ENCODE peak calls at places on chromosomes 4 and X, in ten cellular contexts. O is cardiac muscle cell; W is cardiac fibroblast; R is H9; C is NCI-H510A treated with DMSO at 0.1 percent for 48 hours; Z is central memory CD8-positive, alpha-beta T cell; J is NCI-H1105; G is A172; V is PC-3; K is ACHN. M is an unnamed sample.

GRCh38 chr4:94446386-94446785 is 5.4 kb upstream of the PDLIM5 start:
- DNase-seq in O (no peak), W (peak), R (no peak), C (no peak), Z (no peak), J (no peak), G (peak), V (peak), K (no peak), M (no peak)

GRCh38 chr4:7428261-7429068 is 6.3 kb downstream of the PSAPL1 start:
- DNase-seq in O (peak), W (no peak), R (peak), C (no peak), Z (no peak), J (no peak), G (no peak), V (no peak), K (no peak), M (no peak)

GRCh38 chr4:3276961-3277360 is 15.9 kb upstream of the RGS12 start:
- DNase-seq in O (no peak), W (peak), R (peak), C (no peak), Z (no peak), J (no peak), G (peak), V (no peak), K (no peak), M (no peak)

GRCh38 chrX:24245201-24245600 is 68.7 kb downstream of the SUPT20HL2 start:
- DNase-seq in O (no peak), W (peak), R (no peak), C (no peak), Z (no peak), J (no peak), G (peak), V (peak), K (peak), M (no peak)

GRCh38 chrX:68735266-68735665 is 87.8 kb downstream of the STARD8 start:
- DNase-seq in O (no peak), W (no peak), R (no peak), C (no peak), Z (no peak), J (no peak), G (no peak), V (no peak), K (no peak), M (no peak)

GRCh38 chr4:145230726-145231125 is 50.3 kb upstream of the OTUD4 start:
- DNase-seq in O (no peak), W (peak), R (no peak), C (no peak), Z (no peak), J (no peak), G (no peak), V (no peak), K (no peak), M (no peak)

GRCh38 chrX:13254076-13254785 is 65.6 kb downstream of the ATXN3L start:
- DNase-seq in O (no peak), W (peak), R (no peak), C (peak), Z (no peak), J (no peak), G (peak), V (peak), K (peak), M (peak)

GRCh38 chr4:1598641-1599481 is 85.3 kb downstream of the FAM53A start:
- DNase-seq in O (no peak), W (no peak), R (no peak), C (no peak), Z (no peak), J (no peak), G (no peak), V (no peak), K (no peak), M (no peak)

GRCh38 chr4:81376720-81377119 is 95.0 kb downstream of the RASGEF1B start:
- DNase-seq in O (no peak), W (no peak), R (no peak), C (no peak), Z (no peak), J (no peak), G (no peak), V (no peak), K (no peak), M (no peak)

GRCh38 chr4:57282556-57283310 is 172.5 kb upstream of the IGFBP7 start:
- DNase-seq in O (no peak), W (no peak), R (no peak), C (no peak), Z (no peak), J (no peak), G (no peak), V (no peak), K (no peak), M (no peak)

GRCh38 chrX:71871367-71871766 is 39.3 kb upstream of the NHSL2 start:
- DNase-seq in O (no peak), W (peak), R (no peak), C (no peak), Z (no peak), J (no peak), G (peak), V (peak), K (no peak), M (no peak)